ENCODE peak calls at places on chromosomes 12 and 14, in nine cellular contexts. One of them, this sample, is unnamed.

GRCh38 chr12:11510671-11511070 is 115.3 kb upstream of the PRB2 start:
- DNase-seq in tibial nerve: no peak
- DNase-seq in K562: no peak
- DNase-seq in breast epithelium: no peak
- DNase-seq in heart left ventricle: no peak
- DNase-seq in right lobe of liver: no peak
- DNase-seq in esophagus squamous epithelium: no peak
- DNase-seq in NB4: no peak
- DNase-seq in uterus: no peak
- DNase-seq in this sample: no peak

GRCh38 chr12:79634957-79635471 is 55.8 kb downstream of the PAWR start:
- DNase-seq in right lobe of liver: no peak
- DNase-seq in K562: no peak
- DNase-seq in tibial nerve: no peak
- DNase-seq in esophagus squamous epithelium: no peak
- DNase-seq in NB4: no peak
- DNase-seq in uterus: no peak
- DNase-seq in breast epithelium: no peak
- DNase-seq in heart left ventricle: no peak
- DNase-seq in this sample: no peak

GRCh38 chr12:121441555-121441954 is 41.6 kb downstream of the RNF34 start:
- DNase-seq in tibial nerve: no peak
- DNase-seq in esophagus squamous epithelium: no peak
- DNase-seq in right lobe of liver: no peak
- DNase-seq in NB4: peak
- DNase-seq in uterus: no peak
- DNase-seq in heart left ventricle: no peak
- DNase-seq in K562: no peak
- DNase-seq in breast epithelium: no peak
- DNase-seq in this sample: no peak

GRCh38 chr12:108635201-108635996 is 1.7 kb upstream of the SELPLG start:
- DNase-seq in heart left ventricle: peak
- DNase-seq in esophagus squamous epithelium: no peak
- DNase-seq in K562: peak
- DNase-seq in breast epithelium: no peak
- DNase-seq in right lobe of liver: no peak
- DNase-seq in tibial nerve: no peak
- DNase-seq in uterus: no peak
- DNase-seq in NB4: peak
- DNase-seq in this sample: peak

GRCh38 chr12:121812320-121812871 is 8.6 kb downstream of the SETD1B start:
- DNase-seq in heart left ventricle: peak
- DNase-seq in uterus: peak
- DNase-seq in K562: peak
- DNase-seq in breast epithelium: peak
- DNase-seq in NB4: no peak
- DNase-seq in tibial nerve: peak
- DNase-seq in esophagus squamous epithelium: no peak
- DNase-seq in right lobe of liver: peak
- DNase-seq in this sample: peak

GRCh38 chr14:31261859-31262739 is 54.5 kb upstream of the HECTD1 start:
- DNase-seq in K562: no peak
- DNase-seq in right lobe of liver: peak
- DNase-seq in uterus: peak
- DNase-seq in esophagus squamous epithelium: no peak
- DNase-seq in breast epithelium: no peak
- DNase-seq in heart left ventricle: no peak
- DNase-seq in NB4: peak
- DNase-seq in tibial nerve: peak
- DNase-seq in this sample: no peak

GRCh38 chr12:132322206-132323132 is 6.9 kb downstream of the GALNT9 start:
- DNase-seq in K562: no peak
- DNase-seq in heart left ventricle: no peak
- DNase-seq in right lobe of liver: no peak
- DNase-seq in esophagus squamous epithelium: no peak
- DNase-seq in breast epithelium: no peak
- DNase-seq in NB4: no peak
- DNase-seq in tibial nerve: no peak
- DNase-seq in uterus: no peak
- DNase-seq in this sample: peak

GRCh38 chr14:56129941-56130340 is 11.7 kb downstream of the PELI2 start:
- DNase-seq in K562: no peak
- DNase-seq in heart left ventricle: peak
- DNase-seq in tibial nerve: no peak
- DNase-seq in right lobe of liver: no peak
- DNase-seq in uterus: no peak
- DNase-seq in breast epithelium: no peak
- DNase-seq in NB4: peak
- DNase-seq in esophagus squamous epithelium: no peak
- DNase-seq in this sample: no peak

GRCh38 chr14:36580141-36580855 is 2.1 kb downstream of the NKX2-8 start:
- DNase-seq in heart left ventricle: no peak
- DNase-seq in breast epithelium: no peak
- DNase-seq in right lobe of liver: no peak
- DNase-seq in K562: no peak
- DNase-seq in uterus: no peak
- DNase-seq in tibial nerve: no peak
- DNase-seq in esophagus squamous epithelium: no peak
- DNase-seq in NB4: no peak
- DNase-seq in this sample: no peak

DNA sequence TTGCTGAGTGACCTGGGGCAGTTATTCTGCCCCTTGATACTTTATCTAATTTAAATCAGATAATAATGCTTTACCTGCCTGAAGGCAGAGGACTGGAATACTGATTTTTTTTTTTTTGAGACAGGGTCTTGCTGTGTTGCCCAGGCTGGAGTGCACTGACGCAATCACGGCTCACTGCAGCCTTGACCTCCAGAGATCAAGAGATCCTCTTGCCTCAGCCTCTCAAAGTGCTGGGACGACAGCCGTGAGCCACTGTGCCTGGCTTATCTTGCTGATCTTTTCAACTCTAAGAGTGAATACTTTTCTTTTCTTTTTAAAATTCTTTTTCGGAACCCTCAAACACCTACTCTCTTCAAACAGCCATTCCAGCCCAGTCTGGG is 699 bp upstream of the B4GALNT3 start:
- DNase-seq in esophagus squamous epithelium: no peak
- DNase-seq in right lobe of liver: no peak
- DNase-seq in tibial nerve: no peak
- DNase-seq in K562: no peak
- DNase-seq in breast epithelium: no peak
- DNase-seq in uterus: no peak
- DNase-seq in heart left ventricle: no peak
- DNase-seq in NB4: no peak
- DNase-seq in this sample: no peak
- TF ChIP-seq POLR2A in esophagus squamous epithelium: no peak
- TF ChIP-seq POLR2A in right lobe of liver: no peak
- TF ChIP-seq POLR2A in tibial nerve: no peak
- TF ChIP-seq POLR2A in K562: no peak
- TF ChIP-seq POLR2A in breast epithelium: no peak
- TF ChIP-seq POLR2A in uterus: no peak
- TF ChIP-seq POLR2A in heart left ventricle: no peak
- TF ChIP-seq POLR2A in NB4: no peak
- TF ChIP-seq POLR2A in this sample: no peak

DNA sequence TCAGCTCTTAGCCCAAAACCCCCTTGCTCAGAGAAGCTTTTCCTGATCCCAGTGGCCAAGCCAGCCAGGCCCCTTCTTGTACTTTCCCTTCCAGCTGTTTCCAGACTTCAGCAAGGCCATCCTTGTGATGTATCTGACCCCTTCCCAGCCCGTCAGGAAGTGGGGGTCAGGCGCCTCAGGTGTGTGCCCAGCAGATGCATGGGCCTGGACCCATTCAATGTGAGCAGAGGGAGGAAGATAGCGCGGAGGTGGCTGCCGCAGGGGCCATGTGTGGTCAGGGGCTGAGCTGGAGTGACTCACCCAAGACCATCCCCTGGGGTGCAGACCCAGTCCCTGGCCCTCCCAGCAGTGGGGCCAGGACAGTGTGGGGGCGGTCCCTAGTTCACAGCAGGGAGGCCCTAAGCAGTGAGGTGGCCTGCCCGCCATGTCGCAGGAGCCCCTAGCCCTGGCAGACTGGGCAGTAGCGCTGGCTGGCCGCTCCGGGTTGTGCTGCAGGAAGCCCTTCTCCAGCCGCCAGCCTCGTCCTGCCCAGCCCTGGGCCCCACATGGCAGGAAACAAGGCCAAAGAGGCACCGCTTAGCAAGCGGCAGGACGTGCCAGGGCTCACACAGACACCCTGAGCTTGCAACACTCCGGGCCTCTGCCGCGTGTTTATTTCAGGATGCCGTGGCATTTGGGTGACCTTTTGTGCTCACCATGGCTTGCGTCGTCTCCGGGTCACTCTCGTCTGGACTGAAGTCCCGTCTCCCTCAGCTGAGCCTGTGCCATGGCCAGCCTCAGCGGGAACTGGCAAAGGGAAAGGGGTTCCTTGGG is 12.0 kb downstream of the ADSS1 start:
- DNase-seq in breast epithelium: no peak
- DNase-seq in NB4: peak
- DNase-seq in esophagus squamous epithelium: no peak
- DNase-seq in heart left ventricle: peak
- DNase-seq in right lobe of liver: peak
- DNase-seq in uterus: peak
- DNase-seq in tibial nerve: peak
- DNase-seq in K562: no peak
- DNase-seq in this sample: peak
- TF ChIP-seq POLR2A in breast epithelium: no peak
- TF ChIP-seq POLR2A in NB4: peak
- TF ChIP-seq POLR2A in esophagus squamous epithelium: no peak
- TF ChIP-seq POLR2A in heart left ventricle: peak
- TF ChIP-seq POLR2A in right lobe of liver: peak
- TF ChIP-seq POLR2A in uterus: peak
- TF ChIP-seq POLR2A in tibial nerve: no peak
- TF ChIP-seq POLR2A in K562: no peak
- TF ChIP-seq POLR2A in this sample: no peak

DNA sequence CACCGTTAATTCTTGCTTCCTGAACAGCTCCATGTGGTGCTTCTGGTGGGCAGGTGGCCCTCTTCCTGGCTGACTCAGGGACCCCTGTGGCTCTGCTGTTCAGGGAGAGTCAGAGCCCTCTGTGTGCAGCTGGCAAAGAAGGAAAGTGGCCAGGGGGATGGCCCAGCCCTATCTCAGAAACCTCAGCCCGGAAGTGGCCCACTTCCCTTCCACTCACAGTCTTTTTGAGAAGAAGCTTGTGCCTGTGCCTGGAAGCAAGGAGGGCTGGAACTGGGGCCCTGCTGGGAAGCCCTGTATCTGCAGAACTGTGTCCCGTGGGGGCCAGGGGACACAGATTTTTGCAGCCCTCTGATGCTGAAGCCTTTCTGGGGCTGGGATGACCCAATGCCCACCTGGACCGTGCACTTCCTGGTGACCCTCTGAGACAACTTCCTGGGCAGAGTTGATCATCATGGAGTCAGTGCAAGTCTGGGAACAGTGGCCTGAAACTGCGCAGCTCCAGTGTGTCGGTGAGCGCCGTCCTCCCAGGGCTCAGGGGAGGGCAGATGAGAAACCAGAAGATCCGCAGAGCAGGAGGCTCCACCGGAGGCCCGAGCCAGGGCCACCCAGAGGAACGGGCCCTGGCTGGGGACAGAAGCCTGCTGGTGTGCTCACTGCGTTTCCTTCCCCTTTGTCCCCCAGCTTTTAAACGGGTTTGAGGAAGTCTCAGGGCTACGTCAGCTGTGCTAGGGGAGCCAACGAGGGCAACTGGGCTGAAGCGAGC is 217.3 kb upstream of the RTL1 start:
- DNase-seq in NB4: peak
- DNase-seq in uterus: peak
- DNase-seq in K562: no peak
- DNase-seq in right lobe of liver: peak
- DNase-seq in esophagus squamous epithelium: no peak
- DNase-seq in heart left ventricle: peak
- DNase-seq in tibial nerve: peak
- DNase-seq in breast epithelium: no peak
- DNase-seq in this sample: peak
- TF ChIP-seq POLR2A in NB4: no peak
- TF ChIP-seq POLR2A in uterus: no peak
- TF ChIP-seq POLR2A in K562: no peak
- TF ChIP-seq POLR2A in right lobe of liver: peak
- TF ChIP-seq POLR2A in esophagus squamous epithelium: no peak
- TF ChIP-seq POLR2A in heart left ventricle: no peak
- TF ChIP-seq POLR2A in tibial nerve: peak
- TF ChIP-seq POLR2A in breast epithelium: no peak
- TF ChIP-seq POLR2A in this sample: peak

DNA sequence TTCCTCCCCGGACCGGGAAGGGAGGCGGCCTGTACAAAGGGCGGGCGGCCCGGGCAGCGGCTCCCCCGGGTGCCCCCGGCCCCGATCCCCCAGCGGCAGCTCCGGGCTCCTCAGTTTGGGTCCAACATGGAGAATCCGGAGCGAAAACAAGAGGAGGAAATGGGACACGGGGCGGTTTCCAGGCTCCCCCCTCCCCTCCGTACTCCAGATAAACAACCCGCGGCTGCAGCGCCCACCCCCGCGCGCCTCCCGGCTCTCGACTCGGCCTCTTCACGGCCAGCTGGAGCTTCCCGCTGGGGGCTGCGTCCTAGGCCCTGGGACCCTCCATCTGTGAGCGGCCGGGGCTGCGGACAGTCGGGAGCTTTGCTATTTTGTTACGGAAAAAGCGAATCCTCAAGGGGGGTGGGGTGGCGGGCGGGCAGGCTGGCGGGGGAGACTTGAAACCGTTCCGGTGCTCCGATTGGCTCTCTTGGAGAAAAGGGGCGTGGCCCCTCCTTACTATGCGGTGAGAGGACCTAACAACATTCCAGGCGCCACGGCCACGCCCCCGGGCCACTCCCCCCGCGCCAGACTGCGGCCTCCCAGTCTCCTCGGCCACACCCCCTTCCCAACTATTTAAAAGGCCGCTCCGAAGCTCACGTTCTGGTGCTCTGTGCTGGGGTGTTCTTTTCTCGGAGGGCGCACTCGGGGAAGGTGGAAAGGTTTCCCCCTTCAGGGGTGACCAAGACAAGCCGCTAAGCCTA is at the start of gene CTDSP2:
- DNase-seq in K562: peak
- DNase-seq in tibial nerve: peak
- DNase-seq in right lobe of liver: peak
- DNase-seq in esophagus squamous epithelium: peak
- DNase-seq in NB4: peak
- DNase-seq in uterus: peak
- DNase-seq in breast epithelium: peak
- DNase-seq in heart left ventricle: peak
- DNase-seq in this sample: peak
- TF ChIP-seq POLR2A in K562: peak
- TF ChIP-seq POLR2A in tibial nerve: peak
- TF ChIP-seq POLR2A in right lobe of liver: peak
- TF ChIP-seq POLR2A in esophagus squamous epithelium: no peak
- TF ChIP-seq POLR2A in NB4: no peak
- TF ChIP-seq POLR2A in uterus: peak
- TF ChIP-seq POLR2A in breast epithelium: peak
- TF ChIP-seq POLR2A in heart left ventricle: peak
- TF ChIP-seq POLR2A in this sample: no peak